ENCODE peak calls at places on chromosomes 11 and 22, in eight cellular contexts. One of them, this sample, is unnamed.

GRCh38 chr11:12777208-12777874 is 103.1 kb downstream of the TEAD1 start:
- DNase-seq in NT2/D1: no peak
- DNase-seq in mammary epithelial cell: peak; percentile 25
- DNase-seq in neuronal stem cell: no peak
- DNase-seq in IMR-90: peak; percentile 83
- DNase-seq in SK-N-SH: peak; percentile 27
- DNase-seq in neural progenitor cell: no peak
- DNase-seq in GM23248: peak; percentile 47
- DNase-seq in this sample: peak; percentile 51

GRCh38 chr11:98740335-98740734 is 280.4 kb upstream of the CNTN5 start:
- DNase-seq in NT2/D1: no peak
- DNase-seq in mammary epithelial cell: no peak
- DNase-seq in neuronal stem cell: no peak
- DNase-seq in IMR-90: no peak
- DNase-seq in SK-N-SH: no peak
- DNase-seq in neural progenitor cell: no peak
- DNase-seq in GM23248: no peak
- DNase-seq in this sample: no peak

GRCh38 chr22:17910561-17911311 is 113.6 kb downstream of the MICAL3 start:
- DNase-seq in NT2/D1: peak; percentile 49
- DNase-seq in mammary epithelial cell: peak; percentile 70
- DNase-seq in neuronal stem cell: no peak
- DNase-seq in IMR-90: peak; percentile 91
- DNase-seq in SK-N-SH: peak; percentile 68
- DNase-seq in neural progenitor cell: peak; percentile 71
- DNase-seq in GM23248: peak; percentile 97
- DNase-seq in this sample: peak; percentile 85

GRCh38 chr11:131888230-131888826 is 517.9 kb downstream of the NTM start:
- DNase-seq in NT2/D1: no peak
- DNase-seq in mammary epithelial cell: peak; percentile 90
- DNase-seq in neuronal stem cell: no peak
- DNase-seq in IMR-90: peak; percentile 96
- DNase-seq in SK-N-SH: no peak
- DNase-seq in neural progenitor cell: no peak
- DNase-seq in GM23248: peak; percentile 92
- DNase-seq in this sample: peak; percentile 96

GRCh38 chr22:38258895-38259294 is 13.9 kb downstream of the TMEM184B start:
- DNase-seq in NT2/D1: no peak
- DNase-seq in mammary epithelial cell: no peak
- DNase-seq in neuronal stem cell: no peak
- DNase-seq in IMR-90: peak; percentile 91
- DNase-seq in SK-N-SH: no peak
- DNase-seq in neural progenitor cell: no peak
- DNase-seq in GM23248: no peak
- DNase-seq in this sample: no peak

GRCh38 chr11:46617451-46618314 is at the start of gene ATG13:
- DNase-seq in NT2/D1: peak; percentile 76
- DNase-seq in mammary epithelial cell: peak; percentile 66
- DNase-seq in neuronal stem cell: no peak
- DNase-seq in IMR-90: peak; percentile 67
- DNase-seq in SK-N-SH: peak; percentile 92
- DNase-seq in neural progenitor cell: peak; percentile 87
- DNase-seq in GM23248: peak; percentile 89
- DNase-seq in this sample: peak; percentile 51

GRCh38 chr11:60469723-60470122 is 14.1 kb downstream of the MS4A1 start:
- DNase-seq in NT2/D1: no peak
- DNase-seq in mammary epithelial cell: no peak
- DNase-seq in neuronal stem cell: no peak
- DNase-seq in IMR-90: no peak
- DNase-seq in SK-N-SH: no peak
- DNase-seq in neural progenitor cell: no peak
- DNase-seq in GM23248: no peak
- DNase-seq in this sample: no peak

GRCh38 chr22:39724390-39724789 is 153.8 kb downstream of the CACNA1I start:
- DNase-seq in NT2/D1: no peak
- DNase-seq in mammary epithelial cell: no peak
- DNase-seq in neuronal stem cell: no peak
- DNase-seq in IMR-90: no peak
- DNase-seq in SK-N-SH: no peak
- DNase-seq in neural progenitor cell: no peak
- DNase-seq in GM23248: no peak
- DNase-seq in this sample: no peak

GRCh38 chr11:17590463-17590862 is 43.4 kb downstream of the OTOG start:
- DNase-seq in NT2/D1: no peak
- DNase-seq in mammary epithelial cell: no peak
- DNase-seq in neuronal stem cell: no peak
- DNase-seq in IMR-90: no peak
- DNase-seq in SK-N-SH: no peak
- DNase-seq in neural progenitor cell: no peak
- DNase-seq in GM23248: no peak
- DNase-seq in this sample: no peak

GRCh38 chr11:36501236-36501635 is 8.8 kb downstream of the TRAF6 start:
- DNase-seq in NT2/D1: no peak
- DNase-seq in mammary epithelial cell: no peak
- DNase-seq in neuronal stem cell: no peak
- DNase-seq in IMR-90: peak; percentile 12
- DNase-seq in SK-N-SH: no peak
- DNase-seq in neural progenitor cell: no peak
- DNase-seq in GM23248: no peak
- DNase-seq in this sample: peak; percentile 25

GRCh38 chr11:64568584-64569140 is 22.4 kb upstream of the SLC22A12 start:
- DNase-seq in NT2/D1: no peak
- DNase-seq in mammary epithelial cell: no peak
- DNase-seq in neuronal stem cell: no peak
- DNase-seq in IMR-90: no peak
- DNase-seq in SK-N-SH: no peak
- DNase-seq in neural progenitor cell: no peak
- DNase-seq in GM23248: no peak
- DNase-seq in this sample: no peak

GRCh38 chr11:10486161-10486840 is 31.2 kb downstream of the AMPD3 start:
- DNase-seq in NT2/D1: no peak
- DNase-seq in mammary epithelial cell: no peak
- DNase-seq in neuronal stem cell: no peak
- DNase-seq in IMR-90: no peak
- DNase-seq in SK-N-SH: no peak
- DNase-seq in neural progenitor cell: no peak
- DNase-seq in GM23248: no peak
- DNase-seq in this sample: no peak

GRCh38 chr11:35614949-35615569 is 3.2 kb upstream of the FJX1 start:
- DNase-seq in NT2/D1: no peak
- DNase-seq in mammary epithelial cell: peak; percentile 60
- DNase-seq in neuronal stem cell: no peak
- DNase-seq in IMR-90: no peak
- DNase-seq in SK-N-SH: no peak
- DNase-seq in neural progenitor cell: peak; percentile 39
- DNase-seq in GM23248: peak; percentile 31
- DNase-seq in this sample: no peak

DNA sequence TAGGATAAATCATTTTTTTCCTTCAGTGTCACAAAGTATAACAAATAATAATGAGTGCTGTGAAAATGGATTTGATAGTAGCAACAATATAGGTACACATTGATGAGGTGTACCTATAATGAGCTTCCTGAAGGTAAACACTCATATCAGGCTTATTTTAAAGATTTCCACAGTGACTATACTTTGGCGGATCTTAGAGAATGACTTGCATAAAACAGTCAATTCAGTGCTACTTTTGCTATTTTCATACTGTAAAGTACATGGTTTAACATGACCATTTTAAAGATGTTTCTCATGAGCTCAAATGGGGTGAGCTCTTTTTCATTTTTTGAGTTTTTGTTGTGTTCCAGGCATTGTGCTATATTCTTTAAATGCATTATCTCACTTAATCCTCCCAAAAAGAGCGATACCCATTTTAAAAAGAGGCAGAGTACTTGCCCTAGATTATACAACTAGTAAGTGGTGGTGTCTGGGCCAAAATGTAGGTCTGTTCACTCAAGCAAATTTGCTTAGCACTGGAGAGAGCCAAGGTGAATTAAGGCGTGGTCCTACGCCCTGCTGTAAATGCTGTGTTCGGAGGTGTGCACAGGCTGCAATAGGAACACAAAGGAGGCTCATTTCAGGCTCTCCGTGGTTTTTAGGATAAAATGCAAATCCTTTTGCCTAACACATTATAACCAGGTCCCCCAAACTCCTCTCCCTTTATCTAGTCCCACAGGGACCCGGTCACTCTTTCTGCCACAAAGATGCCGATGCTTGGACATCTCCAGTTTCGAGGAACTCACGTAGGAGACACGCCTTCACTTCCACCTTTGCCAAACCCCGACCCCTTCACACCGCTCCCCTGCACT is 617 bp upstream of the ALKBH3 start:
- DNase-seq in NT2/D1: no peak
- DNase-seq in mammary epithelial cell: no peak
- DNase-seq in neuronal stem cell: no peak
- DNase-seq in IMR-90: no peak
- DNase-seq in SK-N-SH: no peak
- DNase-seq in neural progenitor cell: no peak
- DNase-seq in GM23248: no peak
- DNase-seq in this sample: no peak
- H3K9ac ChIP-seq in NT2/D1: no peak overlapping the region
- H3K9ac ChIP-seq in mammary epithelial cell: no peak overlapping the region
- H3K9ac ChIP-seq in neuronal stem cell: no peak overlapping the region
- H3K9ac ChIP-seq in IMR-90: peak overlapping the region; percentile 56
- H3K9ac ChIP-seq in SK-N-SH: peak overlapping the region; percentile 89
- H3K9ac ChIP-seq in neural progenitor cell: no peak overlapping the region
- H3K9ac ChIP-seq in GM23248: peak overlapping the region; percentile 87
- H3K9ac ChIP-seq in this sample: peak overlapping the region; percentile 92

DNA sequence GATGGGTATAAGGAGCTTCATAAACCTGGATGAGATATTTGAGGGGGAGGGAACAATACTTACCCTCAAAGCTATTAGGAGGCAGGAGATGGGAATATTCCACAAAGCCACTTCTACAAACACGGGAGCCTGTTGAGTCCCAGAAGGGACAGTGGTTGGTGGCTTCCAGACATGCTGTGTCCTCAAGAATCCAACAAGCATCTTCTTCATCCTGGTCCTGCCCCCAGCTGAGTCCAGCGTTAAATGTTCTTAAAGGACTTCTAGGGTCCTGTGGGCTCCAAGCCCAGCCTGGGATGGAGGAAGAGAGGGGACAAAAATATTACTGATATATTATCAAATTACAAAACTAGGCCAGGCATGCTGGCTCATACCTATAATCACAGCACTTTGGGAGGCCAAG is 2.3 kb downstream of the CSKMT start:
- DNase-seq in NT2/D1: no peak
- DNase-seq in mammary epithelial cell: no peak
- DNase-seq in neuronal stem cell: no peak
- DNase-seq in IMR-90: no peak
- DNase-seq in SK-N-SH: no peak
- DNase-seq in neural progenitor cell: no peak
- DNase-seq in GM23248: no peak
- DNase-seq in this sample: no peak
- H3K9ac ChIP-seq in NT2/D1: peak overlapping the region; percentile 100
- H3K9ac ChIP-seq in mammary epithelial cell: no peak overlapping the region
- H3K9ac ChIP-seq in neuronal stem cell: no peak overlapping the region
- H3K9ac ChIP-seq in IMR-90: no peak overlapping the region
- H3K9ac ChIP-seq in SK-N-SH: no peak overlapping the region
- H3K9ac ChIP-seq in neural progenitor cell: no peak overlapping the region
- H3K9ac ChIP-seq in GM23248: peak overlapping the region; percentile 87
- H3K9ac ChIP-seq in this sample: no peak overlapping the region

GRCh38 chr11:68399916-68400315 is 60.6 kb upstream of the PPP6R3 start:
- DNase-seq in NT2/D1: no peak
- DNase-seq in mammary epithelial cell: no peak
- DNase-seq in neuronal stem cell: no peak
- DNase-seq in IMR-90: no peak
- DNase-seq in SK-N-SH: no peak
- DNase-seq in neural progenitor cell: no peak
- DNase-seq in GM23248: no peak
- DNase-seq in this sample: no peak

GRCh38 chr11:68397256-68397655 is 63.3 kb upstream of the PPP6R3 start:
- DNase-seq in NT2/D1: no peak
- DNase-seq in mammary epithelial cell: no peak
- DNase-seq in neuronal stem cell: no peak
- DNase-seq in IMR-90: no peak
- DNase-seq in SK-N-SH: no peak
- DNase-seq in neural progenitor cell: no peak
- DNase-seq in GM23248: no peak
- DNase-seq in this sample: no peak

GRCh38 chr11:68396526-68396925 is 64.0 kb upstream of the PPP6R3 start:
- DNase-seq in NT2/D1: no peak
- DNase-seq in mammary epithelial cell: no peak
- DNase-seq in neuronal stem cell: no peak
- DNase-seq in IMR-90: no peak
- DNase-seq in SK-N-SH: no peak
- DNase-seq in neural progenitor cell: no peak
- DNase-seq in GM23248: no peak
- DNase-seq in this sample: no peak

GRCh38 chr11:68401856-68402255 is 58.7 kb upstream of the PPP6R3 start:
- DNase-seq in NT2/D1: no peak
- DNase-seq in mammary epithelial cell: no peak
- DNase-seq in neuronal stem cell: no peak
- DNase-seq in IMR-90: no peak
- DNase-seq in SK-N-SH: no peak
- DNase-seq in neural progenitor cell: no peak
- DNase-seq in GM23248: no peak
- DNase-seq in this sample: no peak

DNA sequence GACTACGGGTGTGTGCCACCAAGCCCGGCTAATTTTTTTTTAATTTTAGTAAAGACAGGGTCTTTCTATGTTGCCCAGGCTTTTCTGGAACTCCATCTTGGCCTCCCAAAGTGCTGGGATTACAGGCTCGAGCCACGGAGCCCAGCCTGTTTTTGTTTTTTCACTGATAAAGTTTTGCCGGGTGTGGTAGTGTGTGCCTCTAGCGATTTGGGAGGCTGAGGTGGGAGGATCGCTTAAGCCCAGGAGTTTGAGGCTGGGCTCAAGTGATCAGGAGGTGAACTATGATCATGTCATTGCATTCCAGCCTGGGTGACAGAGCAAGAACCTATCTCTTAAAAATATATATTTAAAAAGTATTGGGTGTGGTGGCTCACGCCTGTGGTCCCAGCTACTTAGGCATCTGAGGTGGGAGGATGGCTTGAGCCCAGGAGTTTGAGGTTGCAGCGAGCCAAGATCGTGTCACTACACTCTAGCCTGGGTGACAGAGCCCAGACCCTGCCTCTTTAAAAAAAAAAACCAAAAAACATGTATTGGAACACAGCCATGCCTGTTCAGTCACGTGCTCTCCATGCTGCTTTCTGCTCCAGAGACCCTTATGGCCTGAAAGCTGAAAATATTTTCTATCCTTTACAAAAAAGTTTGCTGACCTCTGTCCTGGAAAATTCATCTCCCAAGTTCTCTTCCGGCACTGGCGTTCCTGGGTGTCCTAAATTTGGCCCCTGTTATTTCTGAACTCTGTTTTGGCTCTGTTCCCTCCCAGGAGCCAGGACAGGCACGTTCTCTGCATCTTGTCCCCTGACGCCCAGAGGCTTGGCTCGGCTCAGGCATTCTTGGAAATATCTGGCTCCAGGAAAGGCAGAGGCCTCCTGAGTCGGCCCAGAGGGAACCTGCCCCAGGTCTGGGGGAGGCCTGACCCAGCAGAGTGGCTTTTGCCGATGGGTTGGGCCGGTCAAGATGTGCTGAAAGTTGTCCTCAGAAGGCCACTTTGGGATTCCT is 61.4 kb upstream of the PPP6R3 start:
- DNase-seq in NT2/D1: no peak
- DNase-seq in mammary epithelial cell: no peak
- DNase-seq in neuronal stem cell: no peak
- DNase-seq in IMR-90: no peak
- DNase-seq in SK-N-SH: peak; percentile 72
- DNase-seq in neural progenitor cell: no peak
- DNase-seq in GM23248: no peak
- DNase-seq in this sample: no peak
- H3K9ac ChIP-seq in NT2/D1: no peak overlapping the region
- H3K9ac ChIP-seq in mammary epithelial cell: no peak overlapping the region
- H3K9ac ChIP-seq in neuronal stem cell: no peak overlapping the region
- H3K9ac ChIP-seq in IMR-90: no peak overlapping the region
- H3K9ac ChIP-seq in SK-N-SH: no peak overlapping the region
- H3K9ac ChIP-seq in neural progenitor cell: no peak overlapping the region
- H3K9ac ChIP-seq in GM23248: no peak overlapping the region
- H3K9ac ChIP-seq in this sample: no peak overlapping the region

GRCh38 chr11:125401235-125401634 is 94.8 kb downstream of the FEZ1 start:
- DNase-seq in NT2/D1: no peak
- DNase-seq in mammary epithelial cell: no peak
- DNase-seq in neuronal stem cell: no peak
- DNase-seq in IMR-90: no peak
- DNase-seq in SK-N-SH: no peak
- DNase-seq in neural progenitor cell: no peak
- DNase-seq in GM23248: no peak
- DNase-seq in this sample: no peak
- H3K9ac ChIP-seq in NT2/D1: no peak overlapping the region
- H3K9ac ChIP-seq in mammary epithelial cell: no peak overlapping the region
- H3K9ac ChIP-seq in neuronal stem cell: no peak overlapping the region
- H3K9ac ChIP-seq in IMR-90: no peak overlapping the region
- H3K9ac ChIP-seq in SK-N-SH: no peak overlapping the region
- H3K9ac ChIP-seq in neural progenitor cell: no peak overlapping the region
- H3K9ac ChIP-seq in GM23248: no peak overlapping the region
- H3K9ac ChIP-seq in this sample: no peak overlapping the region

This sample was measured in astrocyte.